ENCODE peak calls at places on chromosomes 5 and 9, in five cellular contexts. B is esophagus squamous epithelium, N is foreskin keratinocyte, P is fibroblast of pulmonary artery, J is retina. C is an unnamed sample.
A peak's percentile ranks its signal among the peaks of the same experiment; 100 is the strongest.

GRCh38 chr5:169006206-169006605 is 294.7 kb downstream of the SLIT3 start:
- DNase-seq in B (no peak), N (no peak), P (no peak), J (no peak), C (no peak)

GRCh38 chr9:91151014-91151740 is 210.5 kb downstream of the AUH start:
- DNase-seq in B (no peak), N (no peak), P (peak; percentile 43), J (no peak), C (no peak)

GRCh38 chr9:122383992-122384461 is 13.2 kb downstream of the PTGS1 start:
- DNase-seq in B (no peak), N (peak; percentile 87), P (peak; percentile 50), J (no peak), C (peak; percentile 68)

GRCh38 chr9:126164796-126165525 is 161.7 kb upstream of the MVB12B start:
- DNase-seq in B (no peak), N (no peak), P (no peak), J (no peak), C (no peak)

GRCh38 chr5:58069846-58070245 is 390.0 kb downstream of the PLK2 start:
- DNase-seq in B (no peak), N (no peak), P (no peak), J (no peak), C (no peak)

GRCh38 chr9:98709968-98710965 is 1.5 kb upstream of the GABBR2 start:
- DNase-seq in B (no peak), N (no peak), P (peak; percentile 83), J (peak; percentile 31), C (peak; percentile 50)

GRCh38 chr9:100587375-100587774 is 9.5 kb downstream of the CAVIN4 start:
- DNase-seq in B (no peak), N (no peak), P (peak; percentile 74), J (no peak), C (no peak)

GRCh38 chr5:110735545-110735944 is 3.3 kb upstream of the SLC25A46 start:
- DNase-seq in B (no peak), N (no peak), P (no peak), J (no peak), C (no peak)

GRCh38 chr5:68071731-68072130 is 143.8 kb upstream of the PIK3R1 start:
- DNase-seq in B (no peak), N (no peak), P (no peak), J (no peak), C (peak; percentile 35)

GRCh38 chr9:78131969-78132687 is 100.5 kb upstream of the GNAQ start:
- DNase-seq in B (no peak), N (no peak), P (peak; percentile 10), J (no peak), C (no peak)

GRCh38 chr9:127445851-127446719 is 5.1 kb downstream of the RPL12 start:
- DNase-seq in B (no peak), N (peak; percentile 15), P (no peak), J (no peak), C (no peak)

GRCh38 chr5:181189962-181190710 is 14.9 kb downstream of the TRIM7 start:
- DNase-seq in B (no peak), N (no peak), P (no peak), J (peak; percentile 67), C (no peak)

GRCh38 chr5:44868541-44868940 is 59.8 kb downstream of the MRPS30 start:
- DNase-seq in B (no peak), N (no peak), P (no peak), J (no peak), C (no peak)

GRCh38 chr5:107476783-107477182 is 194.0 kb downstream of the EFNA5 start:
- DNase-seq in B (no peak), N (no peak), P (peak; percentile 90), J (no peak), C (no peak)

GRCh38 chr5:142472306-142472951 is 147.6 kb upstream of the SPRY4 start:
- DNase-seq in B (no peak), N (peak; percentile 81), P (peak; percentile 91), J (no peak), C (peak; percentile 95)

GRCh38 chr5:170225326-170226137 is 7.3 kb upstream of the C5orf58 start:
- DNase-seq in B (no peak), N (no peak), P (peak; percentile 75), J (peak; percentile 69), C (peak; percentile 75)

GRCh38 chr5:157828949-157829639 is 29.9 kb downstream of the CLINT1 start:
- DNase-seq in B (no peak), N (no peak), P (no peak), J (no peak), C (peak; percentile 32)

GRCh38 chr9:134875376-134875775 is 5.2 kb upstream of the FCN2 start:
- DNase-seq in B (no peak), N (no peak), P (no peak), J (no peak), C (no peak)

GRCh38 chr9:132698989-132699388 is 28.7 kb downstream of the GTF3C4 start:
- DNase-seq in B (no peak), N (no peak), P (peak; percentile 37), J (no peak), C (no peak)

GRCh38 chr9:3968891-3969290 is 331.0 kb downstream of the GLIS3 start:
- DNase-seq in B (no peak), N (peak; percentile 31), P (no peak), J (no peak), C (no peak)

GRCh38 chr5:82664711-82665110 is 386.6 kb upstream of the RPS23 start:
- DNase-seq in B (no peak), N (no peak), P (no peak), J (no peak), C (no peak)

GRCh38 chr9:3986060-3986459 is 313.8 kb downstream of the GLIS3 start:
- DNase-seq in B (no peak), N (no peak), P (no peak), J (no peak), C (no peak)

GRCh38 chr5:176425138-176425537 is 8.8 kb upstream of the CLTB start:
- DNase-seq in B (no peak), N (no peak), P (no peak), J (no peak), C (no peak)

GRCh38 chr9:126979461-126979860 is 64.9 kb downstream of the RALGPS1 start:
- DNase-seq in B (no peak), N (peak; percentile 27), P (no peak), J (no peak), C (no peak)

GRCh38 chr5:154478224-154478565 is at the start of gene HAND1:
- DNase-seq in B (no peak), N (no peak), P (no peak), J (no peak), C (peak; percentile 82)

GRCh38 chr9:133074111-133074651 is 12.4 kb downstream of the CEL start:
- DNase-seq in B (no peak), N (no peak), P (peak; percentile 42), J (no peak), C (no peak)

GRCh38 chr5:1879292-1880263 is 3.1 kb downstream of the IRX4 start:
- DNase-seq in B (no peak), N (no peak), P (no peak), J (peak; percentile 26), C (no peak)

GRCh38 chr5:77972545-77973252 is 196.6 kb upstream of the TBCA start:
- DNase-seq in B (no peak), N (no peak), P (no peak), J (peak; percentile 75), C (no peak)

GRCh38 chr5:129094924-129095797 is 612 bp downstream of the ISOC1 start:
- DNase-seq in B (peak; percentile 35), N (no peak), P (peak; percentile 73), J (no peak), C (peak; percentile 29)

C was measured in RWPE1.